ENCODE peak calls at places on chromosomes 11 and 22, in four cellular contexts. Y, U, I and K are unnamed samples.

GRCh38 chr11:20011294-20011951 is 148.9 kb downstream of the DBX1 start:
- DNase-seq in Y (no peak), I (no peak), U (no peak), K (no peak)

GRCh38 chr11:46916669-46917108 is 1.7 kb downstream of the LRP4 start:
- DNase-seq in Y (peak; percentile 74), U (no peak), I (peak; percentile 59), K (peak; percentile 52)

GRCh38 chr11:92962444-92962843 is 7.0 kb upstream of the MTNR1B start:
- DNase-seq in I (no peak), U (no peak), Y (no peak), K (no peak)

GRCh38 chr11:58647141-58647699 is 24.8 kb downstream of the CNTF start:
- DNase-seq in Y (no peak), I (no peak), U (no peak), K (no peak)

GRCh38 chr11:1750481-1750839 is at the start of gene IFITM10:
- DNase-seq in U (no peak), Y (no peak), I (no peak), K (no peak)

GRCh38 chr22:18044548-18045271 is 20.3 kb upstream of the MICAL3 start:
- DNase-seq in U (no peak), I (no peak), Y (peak; percentile 71), K (no peak)

GRCh38 chr11:105033781-105034180 is 1.2 kb downstream of the CASP1 start:
- DNase-seq in U (no peak), I (no peak), Y (no peak), K (no peak)

GRCh38 chr11:57321388-57321995 is 3.3 kb downstream of the TNKS1BP1 start:
- DNase-seq in Y (no peak), U (no peak), I (no peak), K (no peak)

GRCh38 chr11:13143486-13144297 is 133.9 kb upstream of the BMAL1 start:
- DNase-seq in U (no peak), I (no peak), Y (no peak), K (no peak)

GRCh38 chr11:34916810-34917780 is 677 bp downstream of the PDHX start:
- DNase-seq in I (no peak), Y (no peak), U (no peak), K (no peak)

GRCh38 chr22:20549232-20549841 is 41.9 kb downstream of the MED15 start:
- DNase-seq in I (no peak), Y (no peak), U (peak; percentile 75), K (no peak)

GRCh38 chr11:22976146-22976545 is 115.9 kb upstream of the CCDC179 start:
- DNase-seq in Y (no peak), I (no peak), U (no peak), K (no peak)

GRCh38 chr22:20249797-20250354 is 18.2 kb downstream of the RTN4R start:
- DNase-seq in Y (peak; percentile 39), U (no peak), I (no peak), K (no peak)

GRCh38 chr11:12680246-12680939 is 6.2 kb downstream of the TEAD1 start:
- DNase-seq in U (no peak), Y (peak; percentile 89), I (peak; percentile 64), K (peak; percentile 83)

GRCh38 chr11:3914807-3915206 is 59.3 kb downstream of the STIM1 start:
- DNase-seq in U (no peak), Y (no peak), I (no peak), K (no peak)

GRCh38 chr22:43155789-43156188 is 4.4 kb downstream of the TSPO start:
- DNase-seq in U (no peak), I (no peak), Y (no peak), K (no peak)

GRCh38 chr11:128620306-128621175 is 33.2 kb upstream of the ETS1 start:
- DNase-seq in U (no peak), I (no peak), Y (no peak), K (no peak)

GRCh38 chr11:76169473-76169881 is 36.8 kb downstream of the WNT11 start:
- DNase-seq in Y (no peak), I (no peak), U (no peak), K (no peak)

GRCh38 chr11:61507962-61508824 is at the start of gene LRRC10B:
- DNase-seq in U (peak; percentile 89), I (peak; percentile 60), Y (no peak), K (peak; percentile 82)

GRCh38 chr11:34468209-34468841 is 29.6 kb downstream of the CAT start:
- DNase-seq in I (peak; percentile 9), Y (no peak), U (no peak), K (no peak)

GRCh38 chr11:7637447-7638157 is 35.7 kb downstream of the CYB5R2 start:
- DNase-seq in U (no peak), I (no peak), Y (peak; percentile 37), K (no peak)

GRCh38 chr11:25094085-25094802 is 597.4 kb downstream of the LUZP2 start:
- DNase-seq in I (no peak), U (no peak), Y (no peak), K (no peak)

GRCh38 chr22:48223488-48224190 is 1461.2 kb downstream of the TBC1D22A start:
- DNase-seq in U (no peak), I (no peak), Y (no peak), K (no peak)

GRCh38 chr11:43601511-43601910 is 79.0 kb upstream of the HSD17B12 start:
- DNase-seq in U (no peak), I (no peak), Y (no peak), K (no peak)

GRCh38 chr22:24894220-24894975 is 52.1 kb downstream of the LHFPL7 start:
- DNase-seq in Y (peak; percentile 88), I (no peak), U (no peak), K (no peak)

GRCh38 chr22:22576244-22576988 is 17.4 kb upstream of the PRAME start:
- DNase-seq in Y (peak; percentile 41), I (peak; percentile 84), U (no peak), K (peak; percentile 90)

GRCh38 chr11:113494021-113494420 is 18.8 kb upstream of the DRD2 start:
- DNase-seq in U (no peak), I (no peak), Y (no peak), K (no peak)

GRCh38 chr11:48058064-48058463 is 77.7 kb downstream of the PTPRJ start:
- DNase-seq in U (no peak), Y (no peak), I (no peak), K (no peak)

GRCh38 chr22:39717099-39717498 is 146.5 kb downstream of the CACNA1I start:
- DNase-seq in U (no peak), I (no peak), Y (no peak), K (no peak)

GRCh38 chr11:131373756-131374155 is 3.3 kb downstream of the NTM start:
- DNase-seq in I (no peak), Y (no peak), U (no peak), K (no peak)

GRCh38 chr22:39592104-39593060 is 21.8 kb downstream of the CACNA1I start:
- DNase-seq in U (no peak), Y (no peak), I (no peak), K (peak; percentile 47)

DNA sequence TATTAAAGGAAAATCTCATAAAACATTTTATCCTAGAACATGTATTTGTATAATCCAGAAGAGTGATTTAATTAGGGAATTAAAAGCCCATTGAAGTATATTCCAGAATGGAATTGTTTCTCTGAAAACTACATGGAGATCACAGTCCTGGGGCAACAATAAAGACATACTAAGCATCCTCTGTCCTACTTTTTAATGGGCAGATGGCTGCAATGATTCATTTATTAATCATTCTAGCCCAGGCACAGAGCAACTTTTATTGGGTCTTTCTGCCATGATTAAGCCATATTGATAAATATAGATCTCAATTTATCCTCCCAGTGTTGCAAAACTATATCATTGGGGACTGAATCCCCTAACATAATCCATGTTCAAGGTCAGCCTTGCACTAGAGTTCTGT is 22.0 kb downstream of the FAM181B start:
- DNase-seq in I (no peak), Y (no peak), U (no peak), K (no peak)
- TF ChIP-seq CTCF in I (no peak), Y (no peak), U (no peak), K (no peak)

DNA sequence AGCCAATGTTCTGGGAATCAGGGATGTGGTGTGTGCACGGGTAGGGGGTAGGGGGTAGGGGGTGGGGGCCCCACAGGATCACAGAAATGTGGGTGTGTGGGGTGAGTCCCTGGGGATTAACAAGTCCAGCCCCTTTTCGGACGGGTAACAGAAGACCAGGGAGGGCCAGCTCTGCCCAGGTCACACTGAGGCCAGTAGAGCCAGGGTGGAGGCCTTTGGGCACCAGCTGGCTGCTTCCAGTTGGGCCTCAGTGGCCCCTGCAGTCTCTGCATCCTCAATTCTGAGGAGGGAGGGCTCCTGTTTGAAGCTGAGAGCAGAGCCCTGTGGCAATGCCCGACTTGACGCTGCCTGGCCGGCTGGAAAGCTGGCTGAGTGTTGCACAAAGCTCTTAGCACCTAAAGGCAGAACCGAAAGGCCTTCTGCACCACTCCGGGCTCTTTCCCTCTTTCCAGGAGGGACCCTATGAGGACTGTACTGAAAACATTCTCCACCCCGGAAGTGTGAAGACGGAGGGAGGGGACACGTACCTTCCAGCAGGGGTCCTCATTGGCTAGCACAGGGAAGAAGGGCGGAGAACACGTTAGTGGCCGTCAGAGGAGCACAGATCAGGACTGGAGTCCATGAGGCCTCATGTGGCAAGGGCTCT is 120.4 kb downstream of the PHF21B start:
- DNase-seq in U (no peak), I (no peak), Y (no peak), K (no peak)
- TF ChIP-seq CTCF in U (no peak), I (no peak), Y (no peak), K (peak; percentile 11)

GRCh38 chr11:70580036-70580805 is 181.9 kb downstream of the CTTN start:
- DNase-seq in U (no peak), I (peak; percentile 56), Y (no peak), K (no peak)

GRCh38 chr11:70578371-70578770 is 180.0 kb downstream of the CTTN start:
- DNase-seq in I (no peak), Y (no peak), U (no peak), K (no peak)

GRCh38 chr11:70577948-70578347 is 179.6 kb downstream of the CTTN start:
- DNase-seq in U (no peak), I (no peak), Y (no peak), K (no peak)

GRCh38 chr11:70578831-70579230 is 180.5 kb downstream of the CTTN start:
- DNase-seq in Y (no peak), I (no peak), U (no peak), K (no peak)

GRCh38 chr11:70579376-70579955 is 181.1 kb downstream of the CTTN start:
- DNase-seq in I (no peak), Y (no peak), U (no peak), K (no peak)
- TF ChIP-seq CTCF in I (no peak), Y (no peak), U (no peak), K (no peak)

GRCh38 chr11:65077466-65077865 is 6.4 kb downstream of the CDCA5 start:
- DNase-seq in U (no peak), I (no peak), Y (no peak), K (peak; percentile 62)

GRCh38 chr11:65069217-65069616 is 10.9 kb upstream of the NAALADL1 start:
- DNase-seq in U (no peak), I (no peak), Y (no peak), K (no peak)

GRCh38 chr11:65067446-65067845 is 9.1 kb upstream of the NAALADL1 start:
- DNase-seq in Y (no peak), U (no peak), I (no peak), K (no peak)

GRCh38 chr11:65071907-65072630 is 11.8 kb downstream of the CDCA5 start:
- DNase-seq in I (no peak), U (no peak), Y (no peak), K (no peak)

GRCh38 chr11:65072631-65072966 is 11.2 kb downstream of the CDCA5 start:
- DNase-seq in U (no peak), Y (no peak), I (no peak), K (no peak)
- TF ChIP-seq CTCF in U (no peak), Y (no peak), I (no peak), K (no peak)